ENCODE peak calls at places on chromosomes 13 and 19, in five cellular contexts. B is uterus, J is AG04449, Z is fibroblast of mammary gland, G is lower lobe of right lung. T is an unnamed sample.

GRCh38 chr13:83879431-83880171 is 2.7 kb downstream of the SLITRK1 start:
- DNase-seq in B (no peak), J (no peak), Z (peak), G (no peak), T (no peak)

GRCh38 chr13:30529085-30529815 is 63.5 kb upstream of the HMGB1 start:
- DNase-seq in B (no peak), J (no peak), Z (peak), G (no peak), T (no peak)

GRCh38 chr19:7970716-7971448 is 27.4 kb upstream of the TIMM44 start:
- DNase-seq in B (no peak), J (no peak), Z (peak), G (peak), T (peak)

GRCh38 chr13:55937180-55937579 is 1203.5 kb upstream of the PRR20A start:
- DNase-seq in B (no peak), J (no peak), Z (no peak), G (no peak), T (no peak)

GRCh38 chr13:111480503-111480902 is 160.1 kb downstream of the TEX29 start:
- DNase-seq in B (no peak), J (no peak), Z (no peak), G (no peak), T (no peak)

GRCh38 chr13:36919206-36919832 is 719 bp downstream of the SMAD9 start:
- DNase-seq in B (peak), J (no peak), Z (peak), G (peak), T (peak)

GRCh38 chr13:46871557-46871956 is 25.3 kb downstream of the HTR2A start:
- DNase-seq in B (no peak), J (no peak), Z (no peak), G (no peak), T (no peak)

GRCh38 chr19:19610376-19611240 is 7.9 kb downstream of the PBX4 start:
- DNase-seq in B (no peak), J (no peak), Z (no peak), G (no peak), T (peak)

GRCh38 chr13:78714717-78715116 is 55.8 kb upstream of the OBI1 start:
- DNase-seq in B (no peak), J (no peak), Z (no peak), G (no peak), T (no peak)

GRCh38 chr19:46944918-46945628 is 74.6 kb upstream of the NPAS1 start:
- DNase-seq in B (peak), J (no peak), Z (peak), G (peak), T (peak)

GRCh38 chr19:49588370-49589122 is 2.4 kb upstream of the PRR12 start:
- DNase-seq in B (no peak), J (no peak), Z (no peak), G (no peak), T (no peak)

GRCh38 chr13:106291006-106291405 is 244.5 kb downstream of the EFNB2 start:
- DNase-seq in B (no peak), J (peak), Z (peak), G (no peak), T (peak)

GRCh38 chr19:41706741-41707501 is 1.5 kb upstream of the CEACAM5 start:
- DNase-seq in B (no peak), J (no peak), Z (peak), G (peak), T (peak)

GRCh38 chr13:82933986-82934385 is 948.3 kb downstream of the SLITRK1 start:
- DNase-seq in B (no peak), J (no peak), Z (no peak), G (no peak), T (no peak)

GRCh38 chr13:35512271-35512920 is 35.9 kb upstream of the MAB21L1 start:
- DNase-seq in B (peak), J (peak), Z (peak), G (no peak), T (peak)

GRCh38 chr13:66887088-66887487 is 343.0 kb downstream of the PCDH9 start:
- DNase-seq in B (no peak), J (no peak), Z (peak), G (no peak), T (peak)

GRCh38 chr19:54335164-54335563 is 3.8 kb downstream of the LILRA4 start:
- DNase-seq in B (no peak), J (no peak), Z (no peak), G (no peak), T (no peak)

GRCh38 chr13:66305960-66306617 is 924.0 kb downstream of the PCDH9 start:
- DNase-seq in B (no peak), J (no peak), Z (no peak), G (no peak), T (no peak)

GRCh38 chr19:8311461-8312260 is 3.5 kb upstream of the CD320 start:
- DNase-seq in B (peak), J (no peak), Z (no peak), G (peak), T (no peak)

GRCh38 chr13:56975647-56976046 is 165.1 kb upstream of the PRR20A start:
- DNase-seq in B (no peak), J (no peak), Z (no peak), G (no peak), T (no peak)

GRCh38 chr13:33723365-33723764 is 94.6 kb upstream of the RFC3 start:
- DNase-seq in B (no peak), J (no peak), Z (peak), G (no peak), T (peak)

GRCh38 chr19:6521718-6522646 is 8.8 kb upstream of the TNFSF9 start:
- DNase-seq in B (no peak), J (no peak), Z (peak), G (peak), T (no peak)

GRCh38 chr13:113088691-113089020 is 16.9 kb upstream of the F7 start:
- DNase-seq in B (no peak), J (no peak), Z (no peak), G (peak), T (no peak)

GRCh38 chr13:106348032-106348431 is 187.4 kb downstream of the EFNB2 start:
- DNase-seq in B (no peak), J (no peak), Z (peak), G (no peak), T (peak)

GRCh38 chr13:100128373-100128772 is 39.5 kb downstream of the PCCA start:
- DNase-seq in B (no peak), J (no peak), Z (peak), G (no peak), T (peak)

GRCh38 chr19:734716-735115 is 16.2 kb upstream of the MISP start:
- DNase-seq in B (no peak), J (no peak), Z (no peak), G (no peak), T (no peak)

DNA sequence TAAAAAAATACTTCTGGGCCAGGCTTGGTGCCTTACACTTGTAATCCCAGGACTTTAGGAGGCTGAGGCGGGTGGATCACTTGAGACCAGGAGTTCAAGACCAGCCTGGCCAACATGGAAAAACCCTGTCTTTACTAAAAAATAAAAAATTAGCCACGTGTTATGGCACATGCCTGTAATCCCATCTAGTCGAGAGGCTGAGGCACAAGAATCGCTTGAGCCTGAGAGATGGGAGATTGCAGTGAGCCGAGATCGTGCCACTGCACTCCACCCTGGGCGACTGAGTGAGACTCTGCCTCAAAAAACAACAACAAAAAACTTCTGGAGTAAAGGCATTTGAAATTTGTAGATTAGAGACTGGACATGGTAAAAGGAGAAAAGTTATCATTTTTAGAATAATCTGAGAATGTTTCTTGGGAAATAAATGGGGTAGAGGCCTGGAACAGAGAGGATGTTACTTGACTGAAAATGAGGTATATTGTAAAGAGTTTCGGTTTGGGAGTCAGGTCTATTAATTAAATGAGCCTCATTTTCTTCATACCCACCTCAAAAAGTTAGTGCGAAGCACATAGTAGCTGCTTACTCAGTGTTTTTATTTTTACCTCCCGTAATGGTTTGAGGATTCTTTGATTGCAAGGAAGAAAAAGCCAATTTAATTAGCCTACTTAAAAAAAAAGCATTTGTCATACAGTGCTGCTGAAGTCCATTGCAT is 2.6 kb downstream of the AKAP11 start:
- DNase-seq in B (no peak), J (no peak), Z (no peak), G (no peak), T (no peak)
- H3K4me3 ChIP-seq in B (no peak), J (no peak), Z (no peak), G (no peak), T (no peak)

GRCh38 chr19:4123615-4124568 is at the start of gene MAP2K2:
- DNase-seq in B (peak), J (peak), Z (peak), G (peak), T (peak)
- TF ChIP-seq CTCF in B (no peak), J (no peak), Z (no peak), G (no peak), T (no peak)

DNA sequence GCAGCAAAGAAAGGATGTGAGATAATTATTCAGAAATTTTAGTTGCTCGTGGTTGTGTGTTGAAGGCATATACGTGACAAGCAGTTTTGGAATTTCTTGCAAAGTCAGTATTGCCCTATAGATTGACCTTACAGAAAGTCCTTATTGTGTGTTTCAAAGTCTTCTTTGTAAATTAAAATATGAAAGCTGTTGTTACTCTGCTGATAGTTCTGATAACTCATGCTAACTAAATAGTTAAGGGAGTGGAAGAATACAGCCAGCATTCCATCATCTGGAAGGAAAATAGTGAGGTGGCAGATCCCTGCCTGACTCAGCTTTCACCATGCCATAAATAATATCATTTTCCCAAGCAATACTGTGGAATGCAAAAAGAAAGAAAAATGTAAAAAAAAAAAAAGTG is 27.2 kb downstream of the WASF3 start:
- DNase-seq in B (no peak), J (peak), Z (peak), G (no peak), T (peak)
- H3K4me3 ChIP-seq in B (no peak), J (no peak), Z (no peak), G (no peak), T (no peak)

GRCh38 chr13:103537616-103538015 is 471.4 kb upstream of the SLC10A2 start:
- DNase-seq in B (no peak), J (no peak), Z (no peak), G (no peak), T (no peak)

GRCh38 chr13:103542648-103543047 is 476.4 kb upstream of the SLC10A2 start:
- DNase-seq in B (no peak), J (no peak), Z (no peak), G (no peak), T (no peak)

GRCh38 chr13:103539721-103540120 is 473.5 kb upstream of the SLC10A2 start:
- DNase-seq in B (no peak), J (no peak), Z (no peak), G (no peak), T (no peak)

GRCh38 chr13:103540394-103540793 is 474.2 kb upstream of the SLC10A2 start:
- DNase-seq in B (no peak), J (no peak), Z (no peak), G (no peak), T (no peak)

GRCh38 chr13:103539265-103539664 is 473.0 kb upstream of the SLC10A2 start:
- DNase-seq in B (no peak), J (no peak), Z (no peak), G (no peak), T (no peak)
- TF ChIP-seq CTCF in B (no peak), J (no peak), Z (no peak), G (no peak), T (no peak)

GRCh38 chr19:18234194-18234593 is 8.0 kb upstream of the PDE4C start:
- DNase-seq in B (no peak), J (no peak), Z (no peak), G (no peak), T (no peak)

GRCh38 chr19:18231775-18232174 is 5.5 kb upstream of the PDE4C start:
- DNase-seq in B (no peak), J (no peak), Z (no peak), G (no peak), T (no peak)

GRCh38 chr19:18232540-18233223 is 6.4 kb upstream of the PDE4C start:
- DNase-seq in B (no peak), J (no peak), Z (no peak), G (no peak), T (no peak)

GRCh38 chr19:18230941-18231734 is 4.9 kb upstream of the PDE4C start:
- DNase-seq in B (no peak), J (no peak), Z (no peak), G (no peak), T (peak)

GRCh38 chr19:18233224-18233825 is 7.1 kb upstream of the PDE4C start:
- DNase-seq in B (no peak), J (no peak), Z (peak), G (peak), T (peak)
- H3K4me3 ChIP-seq in B (no peak), J (no peak), Z (no peak), G (no peak), T (no peak)